ENCODE peak calls at places on chromosomes 5 and 9, in six cellular contexts. V, N, Z, P, A and Y are unnamed samples.

GRCh38 chr5:88660326-88660946 is 222.5 kb downstream of the MEF2C start:
- DNase-seq in V (no peak), N (no peak), Z (no peak), P (no peak), A (no peak), Y (no peak)

GRCh38 chr5:141874262-141874964 is 3.8 kb downstream of the PCDH1 start:
- DNase-seq in V (peak), N (no peak), Z (no peak), P (no peak), A (no peak), Y (no peak)

GRCh38 chr5:7592910-7593309 is 197.0 kb downstream of the ADCY2 start:
- DNase-seq in V (no peak), N (peak), Z (peak), P (no peak), A (no peak), Y (no peak)

GRCh38 chr5:1513326-1514026 is 10.3 kb downstream of the LPCAT1 start:
- DNase-seq in V (no peak), N (peak), Z (no peak), P (no peak), A (no peak), Y (no peak)

GRCh38 chr9:124135813-124136365 is 121.9 kb upstream of the NEK6 start:
- DNase-seq in V (no peak), N (no peak), Z (no peak), P (no peak), A (no peak), Y (no peak)

GRCh38 chr5:124649548-124650501 is 96.6 kb downstream of the ZNF608 start:
- DNase-seq in V (no peak), N (no peak), Z (no peak), P (no peak), A (peak), Y (peak)

GRCh38 chr5:172901012-172901780 is 58.0 kb upstream of the RPL26L1 start:
- DNase-seq in V (peak), N (no peak), Z (peak), P (no peak), A (peak), Y (peak)

GRCh38 chr5:112878760-112879159 is 17.7 kb downstream of the SRP19 start:
- DNase-seq in V (no peak), N (no peak), Z (no peak), P (no peak), A (peak), Y (peak)

GRCh38 chr5:141825836-141826560 is 52.2 kb downstream of the PCDH1 start:
- DNase-seq in V (no peak), N (no peak), Z (peak), P (no peak), A (peak), Y (no peak)

GRCh38 chr5:148836272-148837250 is 10.2 kb downstream of the ADRB2 start:
- DNase-seq in V (no peak), N (no peak), Z (no peak), P (no peak), A (no peak), Y (no peak)

GRCh38 chr5:73687357-73687756 is 61.4 kb downstream of the ARHGEF28 start:
- DNase-seq in V (no peak), N (no peak), Z (no peak), P (no peak), A (no peak), Y (no peak)

GRCh38 chr9:130347036-130347435 is 81.5 kb downstream of the HMCN2 start:
- DNase-seq in V (no peak), N (no peak), Z (no peak), P (no peak), A (no peak), Y (no peak)

GRCh38 chr9:125649826-125650225 is 57.2 kb downstream of the MAPKAP1 start:
- DNase-seq in V (no peak), N (no peak), Z (no peak), P (no peak), A (no peak), Y (peak)

GRCh38 chr5:54457094-54457531 is 1.6 kb downstream of the HSPB3 start:
- DNase-seq in V (peak), N (no peak), Z (peak), P (no peak), A (no peak), Y (no peak)

GRCh38 chr9:113573303-113573958 is 109.9 kb downstream of the RGS3 start:
- DNase-seq in V (no peak), N (no peak), Z (no peak), P (no peak), A (no peak), Y (no peak)

GRCh38 chr5:92504346-92504745 is 1076.7 kb downstream of the NR2F1-AS1 start:
- DNase-seq in V (no peak), N (no peak), Z (no peak), P (no peak), A (no peak), Y (peak)

GRCh38 chr5:86861514-86861913 is 243.8 kb downstream of the COX7C start:
- DNase-seq in V (no peak), N (no peak), Z (no peak), P (no peak), A (no peak), Y (no peak)

GRCh38 chr9:128550770-128551651 is 1.4 kb upstream of the SPTAN1 start:
- DNase-seq in V (no peak), N (peak), Z (no peak), P (no peak), A (no peak), Y (peak)
- TF ChIP-seq JUN in V (no peak), N (no peak), Z (no peak), P (no peak), A (no peak), Y (no peak)

GRCh38 chr9:133470427-133470924 is 8.4 kb downstream of the SLC2A6 start:
- DNase-seq in V (no peak), N (peak), Z (no peak), P (no peak), A (no peak), Y (no peak)
- TF ChIP-seq JUN in V (no peak), N (no peak), Z (no peak), P (no peak), A (no peak), Y (no peak)

GRCh38 chr5:15535938-15536337 is 36.0 kb downstream of the FBXL7 start:
- DNase-seq in V (no peak), N (no peak), Z (no peak), P (no peak), A (no peak), Y (no peak)
- TF ChIP-seq JUN in V (no peak), N (no peak), Z (no peak), P (no peak), A (no peak), Y (no peak)

GRCh38 chr5:15286659-15287058 is 213.3 kb upstream of the FBXL7 start:
- DNase-seq in V (no peak), N (no peak), Z (no peak), P (no peak), A (no peak), Y (no peak)

GRCh38 chr5:15285901-15286583 is 213.9 kb upstream of the FBXL7 start:
- DNase-seq in V (no peak), N (no peak), Z (no peak), P (no peak), A (no peak), Y (peak)

GRCh38 chr5:15290953-15291352 is 209.0 kb upstream of the FBXL7 start:
- DNase-seq in V (no peak), N (no peak), Z (no peak), P (no peak), A (no peak), Y (no peak)
- TF ChIP-seq JUN in V (no peak), N (no peak), Z (no peak), P (no peak), A (no peak), Y (no peak)

GRCh38 chr5:33894566-33894965 is 2.8 kb upstream of the ADAMTS12 start:
- DNase-seq in V (no peak), N (no peak), Z (peak), P (no peak), A (no peak), Y (no peak)

GRCh38 chr5:33890633-33891032 is 1.2 kb downstream of the ADAMTS12 start:
- DNase-seq in V (no peak), N (peak), Z (peak), P (no peak), A (no peak), Y (no peak)

GRCh38 chr5:33890147-33890546 is 1.6 kb downstream of the ADAMTS12 start:
- DNase-seq in V (peak), N (no peak), Z (no peak), P (no peak), A (no peak), Y (no peak)

GRCh38 chr5:33892419-33893151 is 795 bp upstream of the ADAMTS12 start:
- DNase-seq in V (peak), N (no peak), Z (peak), P (no peak), A (no peak), Y (no peak)

DNA sequence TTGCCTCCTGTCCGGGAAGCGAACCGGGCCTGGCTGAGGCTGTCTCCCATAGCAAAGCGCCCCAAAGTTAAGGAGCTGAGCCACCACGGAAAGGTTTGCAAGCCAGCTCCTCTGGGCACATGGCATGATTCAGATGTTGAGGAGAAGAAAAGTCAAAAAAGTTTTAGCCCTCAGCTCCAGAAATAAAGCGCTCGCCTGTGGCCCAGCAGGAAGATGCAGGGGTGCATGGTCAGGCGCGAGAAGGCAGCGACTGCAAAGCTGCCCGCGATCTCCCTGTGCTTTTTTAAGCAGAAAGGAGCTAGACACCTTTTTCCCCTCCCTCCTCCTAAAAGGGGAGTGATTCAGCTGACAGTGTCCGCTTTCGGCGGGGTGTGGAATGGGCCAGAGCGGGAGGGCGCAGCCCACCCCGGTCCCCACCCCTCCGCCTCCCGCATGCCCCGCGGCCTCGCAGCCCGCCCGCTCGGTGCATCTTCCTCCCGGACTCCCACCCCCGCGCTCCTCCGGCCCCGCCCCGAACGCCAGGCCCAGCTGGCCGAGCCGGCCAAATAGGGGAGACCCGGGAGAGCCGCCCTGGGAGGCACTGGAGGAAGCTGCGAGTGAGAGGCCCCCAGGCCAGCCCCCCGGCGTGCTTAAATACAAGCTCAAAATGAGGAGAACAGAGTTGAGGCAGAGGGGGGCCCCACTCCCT is at the start of gene ADAMTS12:
- DNase-seq in V (no peak), N (peak), Z (peak), P (no peak), A (peak), Y (no peak)
- TF ChIP-seq JUN in V (no peak), N (no peak), Z (no peak), P (no peak), A (no peak), Y (no peak)

GRCh38 chr5:138844812-138845513 is 30.2 kb downstream of the LRRTM2 start:
- DNase-seq in V (no peak), N (no peak), Z (no peak), P (no peak), A (no peak), Y (peak)

GRCh38 chr5:138841531-138841930 is 33.6 kb downstream of the LRRTM2 start:
- DNase-seq in V (no peak), N (no peak), Z (no peak), P (no peak), A (no peak), Y (no peak)

GRCh38 chr5:138849439-138849838 is 25.7 kb downstream of the LRRTM2 start:
- DNase-seq in V (no peak), N (no peak), Z (no peak), P (no peak), A (no peak), Y (no peak)

GRCh38 chr5:138840100-138840499 is 35.0 kb downstream of the LRRTM2 start:
- DNase-seq in V (no peak), N (no peak), Z (no peak), P (no peak), A (no peak), Y (no peak)

GRCh38 chr5:138843789-138844461 is 31.2 kb downstream of the LRRTM2 start:
- DNase-seq in V (no peak), N (no peak), Z (no peak), P (no peak), A (no peak), Y (no peak)
- TF ChIP-seq JUN in V (no peak), N (no peak), Z (no peak), P (no peak), A (no peak), Y (no peak)

DNA sequence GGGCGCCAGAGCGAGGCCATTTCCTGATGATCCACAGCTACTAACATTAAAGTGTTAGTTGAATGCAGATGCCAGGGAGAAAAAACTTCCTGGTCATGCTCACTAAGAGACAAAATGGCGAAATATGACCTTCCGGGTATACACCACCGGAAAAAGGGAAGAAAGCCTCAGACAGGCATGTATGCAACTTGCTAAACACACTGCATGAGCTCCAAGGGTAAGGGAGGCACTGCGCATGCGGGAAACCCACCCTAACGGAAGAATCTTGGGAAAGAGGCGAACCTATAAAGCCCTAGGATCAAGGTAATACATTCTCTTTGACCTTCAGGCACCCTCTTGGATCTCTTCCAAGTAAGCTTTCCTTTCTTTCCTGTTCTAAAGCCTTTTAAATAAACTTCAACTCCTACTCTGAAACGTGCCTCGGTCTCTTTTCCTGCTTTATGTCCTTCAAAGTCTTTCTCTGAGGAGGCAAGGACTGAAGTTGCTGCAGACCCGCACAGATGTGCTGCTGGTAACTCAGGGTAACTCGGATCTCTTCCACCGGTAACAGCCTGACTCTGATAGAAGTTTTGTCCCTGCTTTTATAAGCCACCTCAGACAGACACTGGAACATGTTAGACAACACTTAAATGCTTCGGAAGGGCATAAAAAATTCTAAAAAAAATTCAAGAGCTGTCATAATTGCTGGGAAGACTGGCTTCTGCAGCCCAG is 64.9 kb downstream of the DTWD2 start:
- DNase-seq in V (no peak), N (no peak), Z (no peak), P (no peak), A (no peak), Y (no peak)
- TF ChIP-seq JUN in V (no peak), N (no peak), Z (no peak), P (no peak), A (no peak), Y (no peak)

DNA sequence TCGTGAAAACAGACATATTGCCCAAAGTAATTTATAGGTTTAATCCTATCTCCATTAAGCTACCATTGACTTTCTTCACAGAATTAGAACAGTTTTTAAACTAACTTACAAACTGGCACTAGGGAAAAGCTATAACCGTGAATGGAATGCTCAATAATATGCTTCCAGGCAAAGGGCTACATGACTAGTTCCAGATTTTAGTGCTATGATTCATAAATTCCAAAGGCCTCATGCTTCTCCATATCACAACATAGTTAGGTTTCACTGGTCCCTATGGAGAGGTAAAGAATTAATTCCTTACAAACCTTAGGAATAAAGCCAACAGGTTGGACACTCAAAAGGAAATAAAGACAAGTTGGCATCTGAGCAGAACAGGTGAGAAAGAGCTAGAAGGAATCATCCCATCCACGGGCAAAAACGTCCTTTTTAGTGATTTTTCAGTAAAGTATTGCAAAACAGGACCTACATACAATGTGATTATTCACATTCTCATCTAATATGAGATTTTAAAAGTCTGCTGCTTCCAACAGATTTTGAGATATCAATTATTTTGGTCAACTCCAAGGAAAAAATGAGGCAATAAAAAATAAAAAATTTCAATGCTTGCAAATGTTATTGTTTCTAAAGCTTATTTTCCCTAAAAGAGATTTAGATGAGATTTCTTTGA is 97.0 kb upstream of the TARS1 start:
- DNase-seq in V (no peak), N (no peak), Z (peak), P (no peak), A (no peak), Y (peak)
- TF ChIP-seq JUN in V (no peak), N (no peak), Z (no peak), P (no peak), A (no peak), Y (no peak)

DNA sequence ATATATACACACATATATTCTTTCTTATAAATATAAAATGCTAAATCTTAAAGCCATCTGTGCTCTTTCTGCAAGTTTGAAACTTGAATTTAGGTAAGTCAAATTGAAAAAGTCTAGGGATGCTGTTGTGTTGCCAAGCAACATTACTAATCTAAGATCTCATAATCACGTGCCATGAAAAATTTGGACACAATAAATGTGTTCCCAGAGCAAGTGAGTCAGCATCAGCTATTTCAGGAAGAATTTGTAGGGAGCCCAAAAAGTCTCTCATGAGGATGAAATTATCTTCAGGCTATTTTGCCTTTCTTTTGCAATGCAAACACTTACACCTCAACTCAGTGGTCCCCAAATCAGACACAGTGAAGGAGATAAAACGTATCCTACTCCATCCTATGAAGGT is 58.5 kb upstream of the ALDH1A1 start:
- DNase-seq in V (no peak), N (no peak), Z (no peak), P (no peak), A (no peak), Y (no peak)
- TF ChIP-seq JUN in V (no peak), N (no peak), Z (no peak), P (no peak), A (no peak), Y (peak)

DNA sequence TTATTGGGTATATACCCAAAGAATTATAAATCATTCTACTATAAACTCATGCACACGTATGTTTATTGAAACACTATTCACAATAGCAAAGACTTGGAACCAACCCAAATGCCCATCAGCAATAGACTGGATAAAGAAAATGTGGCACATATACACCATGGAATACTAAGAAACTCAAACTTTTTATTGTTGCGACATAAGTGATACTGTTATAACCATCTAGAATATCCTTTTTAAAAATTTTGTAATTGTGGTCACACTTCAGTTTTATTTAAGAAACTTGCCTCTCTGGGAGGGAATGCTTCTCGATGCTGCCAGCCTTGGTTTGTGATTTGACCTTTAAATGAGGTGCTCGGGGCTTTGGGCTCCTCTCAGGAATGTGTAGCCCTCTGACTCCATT is 200.9 kb upstream of the OTULINL start:
- DNase-seq in V (no peak), N (no peak), Z (no peak), P (no peak), A (no peak), Y (no peak)
- TF ChIP-seq JUN in V (no peak), N (no peak), Z (no peak), P (no peak), A (no peak), Y (no peak)